ENCODE peak calls at places on chromosomes 12 and 14, in seven cellular contexts. H is HFF-Myc, A is sigmoid colon, I is cardiac fibroblast, Z is ovary, M is dorsolateral prefrontal cortex, W is cardiac muscle cell. Y is an unnamed sample.

GRCh38 chr14:78448483-78449094 is 278.4 kb downstream of the NRXN3 start:
- DNase-seq in H (peak; percentile 6), A (no peak), I (peak; percentile 22), Z (no peak), M (peak; percentile 67), W (peak; percentile 52), Y (no peak)

GRCh38 chr14:26255213-26255612 is 342.6 kb downstream of the NOVA1 start:
- DNase-seq in H (no peak), A (no peak), I (peak; percentile 44), Z (no peak), M (no peak), W (peak; percentile 34), Y (no peak)

GRCh38 chr12:64010069-64010686 is 165.7 kb downstream of the SRGAP1 start:
- DNase-seq in H (no peak), A (no peak), I (peak; percentile 75), Z (no peak), M (no peak), W (no peak), Y (peak; percentile 42)

GRCh38 chr12:123388948-123389559 is 5.1 kb downstream of the KMT5A start:
- DNase-seq in H (no peak), A (no peak), I (no peak), Z (peak; percentile 38), M (no peak), W (no peak), Y (no peak)

GRCh38 chr12:100651694-100652093 is 78.2 kb downstream of the GAS2L3 start:
- DNase-seq in H (no peak), A (no peak), I (no peak), Z (no peak), M (no peak), W (no peak), Y (no peak)

GRCh38 chr14:101037021-101037817 is 133.7 kb upstream of the RTL1 start:
- DNase-seq in H (no peak), A (peak; percentile 44), I (no peak), Z (peak; percentile 6), M (peak; percentile 22), W (no peak), Y (no peak)

GRCh38 chr12:29316772-29317171 is 64.2 kb downstream of the ERGIC2 start:
- DNase-seq in H (no peak), A (no peak), I (peak; percentile 59), Z (no peak), M (no peak), W (peak; percentile 52), Y (peak; percentile 80)

GRCh38 chr12:82650627-82651337 is 35.9 kb upstream of the TMTC2 start:
- DNase-seq in H (peak; percentile 27), A (no peak), I (peak; percentile 21), Z (no peak), M (no peak), W (no peak), Y (no peak)

GRCh38 chr14:31060253-31060875 is 34.2 kb upstream of the STRN3 start:
- DNase-seq in H (no peak), A (no peak), I (no peak), Z (no peak), M (no peak), W (no peak), Y (no peak)

GRCh38 chr12:108302471-108303311 is 36.4 kb downstream of the CMKLR1 start:
- DNase-seq in H (peak; percentile 25), A (peak; percentile 92), I (no peak), Z (no peak), M (no peak), W (no peak), Y (peak; percentile 44)

GRCh38 chr14:68279777-68280233 is 460.2 kb downstream of the RAD51B start:
- DNase-seq in H (no peak), A (no peak), I (no peak), Z (no peak), M (no peak), W (no peak), Y (no peak)

GRCh38 chr12:21925296-21925913 is 15.8 kb downstream of the ABCC9 start:
- DNase-seq in H (no peak), A (no peak), I (no peak), Z (no peak), M (no peak), W (no peak), Y (no peak)

GRCh38 chr12:97568336-97569180 is 106.0 kb downstream of the RMST start:
- DNase-seq in H (no peak), A (no peak), I (no peak), Z (no peak), M (no peak), W (no peak), Y (no peak)

GRCh38 chr14:67241416-67242362 is at the start of gene PALS1:
- DNase-seq in H (no peak), A (peak; percentile 80), I (peak; percentile 92), Z (no peak), M (no peak), W (peak; percentile 78), Y (no peak)

DNA sequence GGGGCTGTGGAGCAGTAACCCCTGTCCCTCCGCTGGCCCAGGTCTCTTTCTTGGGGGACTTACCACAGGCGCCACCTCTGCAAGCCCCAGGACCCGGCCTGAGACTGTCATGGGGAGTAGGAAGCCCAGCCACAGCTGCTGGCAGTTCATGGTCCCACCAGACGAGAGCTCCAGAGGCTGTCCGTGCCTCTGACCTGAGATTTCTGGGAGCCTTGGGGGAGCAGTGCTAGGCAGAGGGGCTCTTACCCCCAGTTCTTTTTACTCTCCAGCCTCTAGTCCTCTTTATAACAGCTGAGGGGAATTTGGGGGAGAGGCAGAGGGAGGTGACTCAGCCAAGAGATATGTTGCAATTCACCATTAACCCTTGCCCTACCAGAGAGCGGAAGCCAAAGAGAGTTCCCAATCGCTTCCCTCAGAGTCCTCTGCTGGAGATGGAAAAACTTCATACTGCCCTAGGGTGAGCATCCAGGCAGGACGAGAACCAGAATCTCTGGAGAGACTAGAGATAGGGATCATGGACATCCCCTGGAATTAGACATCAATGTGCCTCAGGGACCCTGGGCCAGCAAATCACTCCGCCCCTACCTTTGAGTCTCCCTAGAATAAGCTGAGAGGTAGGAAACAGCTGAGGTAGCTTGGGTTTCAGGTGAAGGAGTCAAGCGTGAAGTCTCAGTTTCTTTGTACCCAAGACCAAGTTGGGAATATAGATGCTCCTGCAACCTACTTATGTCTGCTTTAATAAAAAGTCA is at the start of gene MMP19:
- DNase-seq in H (peak; percentile 65), A (peak; percentile 76), I (peak; percentile 89), Z (no peak), M (no peak), W (no peak), Y (peak; percentile 41)
- H3K4me3 ChIP-seq in H (peak within 1 kb of the TSS; percentile 41), A (peak within 1 kb of the TSS; percentile 43), I (peak within 1 kb of the TSS; percentile 58), Z (peak within 1 kb of the TSS; percentile 61), M (no peak within 1 kb of the TSS), W (no peak within 1 kb of the TSS), Y (peak within 1 kb of the TSS; percentile 47)

GRCh38 chr12:69583203-69583602 is 2.1 kb upstream of the CCT2 start:
- DNase-seq in H (no peak), A (no peak), I (no peak), Z (no peak), M (no peak), W (peak; percentile 50), Y (no peak)

GRCh38 chr12:69578283-69578682 is 7.0 kb upstream of the CCT2 start:
- DNase-seq in H (no peak), A (no peak), I (no peak), Z (no peak), M (no peak), W (no peak), Y (no peak)

GRCh38 chr12:69575346-69575745 is 9.9 kb upstream of the CCT2 start:
- DNase-seq in H (no peak), A (no peak), I (no peak), Z (no peak), M (no peak), W (no peak), Y (no peak)

GRCh38 chr12:69580074-69580473 is 5.2 kb upstream of the CCT2 start:
- DNase-seq in H (no peak), A (no peak), I (no peak), Z (no peak), M (no peak), W (no peak), Y (no peak)

GRCh38 chr12:69579029-69579428 is 6.2 kb upstream of the CCT2 start:
- DNase-seq in H (no peak), A (no peak), I (no peak), Z (no peak), M (no peak), W (no peak), Y (no peak)
- TF ChIP-seq CTCF in H (no peak), A (no peak), I (no peak), Z (no peak), M (no peak), W (no peak), Y (no peak)

DNA sequence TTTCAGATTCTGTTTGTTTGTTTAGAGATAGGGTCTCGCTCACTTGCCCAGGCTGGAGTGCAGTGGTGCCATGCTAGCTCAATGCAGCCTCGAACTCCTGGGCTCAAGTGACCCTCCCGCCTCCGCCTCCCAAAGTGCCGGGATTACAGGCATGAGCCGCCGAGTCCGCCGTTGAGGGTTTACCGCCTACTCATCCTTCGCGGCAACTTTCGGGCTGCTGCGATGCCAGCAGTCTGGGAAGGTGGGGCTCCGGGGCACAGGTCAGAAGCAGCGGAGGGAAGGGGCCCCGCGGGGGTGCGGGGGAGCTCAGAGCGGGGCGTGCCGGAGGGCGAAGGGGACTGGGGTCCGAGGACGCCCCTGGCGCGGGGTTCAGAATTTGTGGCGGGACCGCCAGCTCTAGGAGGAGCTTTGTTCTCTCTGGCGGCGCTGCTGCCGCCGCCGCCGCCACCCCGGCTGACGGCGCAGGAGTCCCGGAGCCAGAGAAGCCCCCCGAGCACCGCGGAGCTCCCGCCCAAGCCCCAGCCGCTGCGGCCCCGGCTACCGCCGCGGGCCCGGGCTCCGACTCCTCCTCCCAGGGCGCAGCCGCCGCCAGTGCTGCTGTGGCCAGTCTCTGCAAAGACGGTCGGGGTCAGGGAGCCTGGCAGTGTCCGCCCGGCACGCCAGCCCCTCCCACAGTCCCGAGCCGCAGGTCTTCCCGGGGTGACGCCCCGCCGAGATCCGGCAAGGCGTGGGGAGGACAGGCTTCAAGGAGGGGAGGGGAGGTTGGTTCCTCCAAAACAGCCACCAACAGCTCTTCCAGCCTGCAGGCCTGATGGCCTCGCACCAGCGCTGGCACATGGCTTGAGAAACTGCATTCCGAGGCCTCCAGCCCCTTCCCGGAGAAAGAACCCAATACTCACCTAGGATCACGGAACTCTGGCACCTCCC is 10.9 kb upstream of the KRT77 start:
- DNase-seq in H (no peak), A (no peak), I (no peak), Z (no peak), M (no peak), W (peak; percentile 49), Y (no peak)
- H3K4me3 ChIP-seq in H (no peak overlapping the region), A (peak overlapping the region; percentile 25), I (no peak overlapping the region), Z (no peak overlapping the region), M (no peak overlapping the region), W (peak overlapping the region; percentile 23), Y (no peak overlapping the region)

GRCh38 chr14:102304611-102305506 is at the start of gene MOK:
- DNase-seq in H (peak; percentile 94), A (peak; percentile 97), I (peak; percentile 98), Z (peak; percentile 96), M (peak; percentile 95), W (peak; percentile 97), Y (peak; percentile 93)
- TF ChIP-seq CTCF in H (no peak), A (no peak), I (no peak), Z (no peak), M (no peak), W (no peak), Y (no peak)

Y was measured in astrocyte of the cerebellum.